ENCODE peak calls at places on chromosomes 7 and 10, in five cellular contexts. One of them, this sample, is unnamed.

GRCh38 chr10:62038609-62039190 is 137.2 kb downstream of the ARID5B start:
- DNase-seq in kidney: peak; percentile 79
- DNase-seq in adipocyte: peak; percentile 91
- DNase-seq in right lobe of liver: peak; percentile 67
- DNase-seq in CD8-positive, alpha-beta T cell: peak; percentile 79
- DNase-seq in this sample: peak; percentile 87

GRCh38 chr10:32906595-32906994 is 51.4 kb downstream of the ITGB1 start:
- DNase-seq in kidney: no peak
- DNase-seq in adipocyte: no peak
- DNase-seq in right lobe of liver: no peak
- DNase-seq in CD8-positive, alpha-beta T cell: no peak
- DNase-seq in this sample: no peak

GRCh38 chr7:65307651-65308299 is 65.9 kb upstream of the ZNF92 start:
- DNase-seq in kidney: no peak
- DNase-seq in adipocyte: peak; percentile 78
- DNase-seq in right lobe of liver: no peak
- DNase-seq in CD8-positive, alpha-beta T cell: peak; percentile 70
- DNase-seq in this sample: peak; percentile 64

GRCh38 chr7:111262293-111263116 is 171.6 kb downstream of the LRRN3 start:
- DNase-seq in kidney: no peak
- DNase-seq in adipocyte: no peak
- DNase-seq in right lobe of liver: no peak
- DNase-seq in CD8-positive, alpha-beta T cell: no peak
- DNase-seq in this sample: no peak

GRCh38 chr10:77626266-77626935 is 11.2 kb downstream of the KCNMA1 start:
- DNase-seq in kidney: no peak
- DNase-seq in adipocyte: no peak
- DNase-seq in right lobe of liver: no peak
- DNase-seq in CD8-positive, alpha-beta T cell: no peak
- DNase-seq in this sample: no peak

GRCh38 chr10:121167534-121168243 is 316.5 kb downstream of the WDR11 start:
- DNase-seq in kidney: no peak
- DNase-seq in adipocyte: no peak
- DNase-seq in right lobe of liver: no peak
- DNase-seq in CD8-positive, alpha-beta T cell: no peak
- DNase-seq in this sample: no peak

GRCh38 chr7:93315896-93316295 is 83.7 kb downstream of the VPS50 start:
- DNase-seq in kidney: no peak
- DNase-seq in adipocyte: peak; percentile 18
- DNase-seq in right lobe of liver: no peak
- DNase-seq in CD8-positive, alpha-beta T cell: no peak
- DNase-seq in this sample: no peak

GRCh38 chr7:44587843-44588711 is 6.0 kb upstream of the TMED4 start:
- DNase-seq in kidney: no peak
- DNase-seq in adipocyte: peak; percentile 89
- DNase-seq in right lobe of liver: no peak
- DNase-seq in CD8-positive, alpha-beta T cell: peak; percentile 72
- DNase-seq in this sample: peak; percentile 41

GRCh38 chr7:146659732-146660131 is 543.1 kb downstream of the CNTNAP2 start:
- DNase-seq in kidney: no peak
- DNase-seq in adipocyte: no peak
- DNase-seq in right lobe of liver: no peak
- DNase-seq in CD8-positive, alpha-beta T cell: no peak
- DNase-seq in this sample: no peak

GRCh38 chr10:89490589-89491335 is 44.6 kb downstream of the SLC16A12 start:
- DNase-seq in kidney: no peak
- DNase-seq in adipocyte: no peak
- DNase-seq in right lobe of liver: no peak
- DNase-seq in CD8-positive, alpha-beta T cell: no peak
- DNase-seq in this sample: no peak

GRCh38 chr10:20622522-20623270 is 274.4 kb downstream of the NEBL start:
- DNase-seq in kidney: no peak
- DNase-seq in adipocyte: peak; percentile 0
- DNase-seq in right lobe of liver: no peak
- DNase-seq in CD8-positive, alpha-beta T cell: no peak
- DNase-seq in this sample: no peak

GRCh38 chr7:25361863-25362262 is 133.6 kb upstream of the NPVF start:
- DNase-seq in kidney: no peak
- DNase-seq in adipocyte: no peak
- DNase-seq in right lobe of liver: no peak
- DNase-seq in CD8-positive, alpha-beta T cell: no peak
- DNase-seq in this sample: peak; percentile 21

GRCh38 chr7:138697535-138698182 is 3.5 kb downstream of the SVOPL start:
- DNase-seq in kidney: no peak
- DNase-seq in adipocyte: no peak
- DNase-seq in right lobe of liver: no peak
- DNase-seq in CD8-positive, alpha-beta T cell: no peak
- DNase-seq in this sample: no peak

GRCh38 chr7:78173192-78173591 is 374.6 kb downstream of the PHTF2 start:
- DNase-seq in kidney: no peak
- DNase-seq in adipocyte: no peak
- DNase-seq in right lobe of liver: no peak
- DNase-seq in CD8-positive, alpha-beta T cell: no peak
- DNase-seq in this sample: no peak

GRCh38 chr7:39754326-39755120 is 131.2 kb downstream of the RALA start:
- DNase-seq in kidney: peak; percentile 78
- DNase-seq in adipocyte: peak; percentile 67
- DNase-seq in right lobe of liver: no peak
- DNase-seq in CD8-positive, alpha-beta T cell: no peak
- DNase-seq in this sample: no peak

GRCh38 chr10:88897019-88897853 is 17.2 kb downstream of the STAMBPL1 start:
- DNase-seq in kidney: no peak
- DNase-seq in adipocyte: no peak
- DNase-seq in right lobe of liver: no peak
- DNase-seq in CD8-positive, alpha-beta T cell: no peak
- DNase-seq in this sample: peak; percentile 49

GRCh38 chr7:156650042-156650441 is 9.5 kb downstream of the RNF32 start:
- DNase-seq in kidney: no peak
- DNase-seq in adipocyte: no peak
- DNase-seq in right lobe of liver: peak; percentile 70
- DNase-seq in CD8-positive, alpha-beta T cell: no peak
- DNase-seq in this sample: no peak

GRCh38 chr7:135980665-135981180 is 3.6 kb upstream of the MTPN start:
- DNase-seq in kidney: no peak
- DNase-seq in adipocyte: peak; percentile 90
- DNase-seq in right lobe of liver: peak; percentile 21
- DNase-seq in CD8-positive, alpha-beta T cell: peak; percentile 58
- DNase-seq in this sample: no peak

GRCh38 chr7:45524373-45524913 is 49.7 kb upstream of the ADCY1 start:
- DNase-seq in kidney: no peak
- DNase-seq in adipocyte: no peak
- DNase-seq in right lobe of liver: no peak
- DNase-seq in CD8-positive, alpha-beta T cell: no peak
- DNase-seq in this sample: no peak

GRCh38 chr7:128167316-128167691 is 73.8 kb upstream of the LEP start:
- DNase-seq in kidney: peak; percentile 78
- DNase-seq in adipocyte: peak; percentile 58
- DNase-seq in right lobe of liver: peak; percentile 24
- DNase-seq in CD8-positive, alpha-beta T cell: no peak
- DNase-seq in this sample: peak; percentile 62

GRCh38 chr10:31320179-31320597 is 1.2 kb downstream of the ZEB1 start:
- DNase-seq in kidney: peak; percentile 82
- DNase-seq in adipocyte: peak; percentile 49
- DNase-seq in right lobe of liver: peak; percentile 66
- DNase-seq in CD8-positive, alpha-beta T cell: peak; percentile 63
- DNase-seq in this sample: peak; percentile 52

GRCh38 chr7:77729574-77730348 is 33.5 kb downstream of the RSBN1L start:
- DNase-seq in kidney: no peak
- DNase-seq in adipocyte: peak; percentile 34
- DNase-seq in right lobe of liver: no peak
- DNase-seq in CD8-positive, alpha-beta T cell: no peak
- DNase-seq in this sample: no peak

GRCh38 chr7:73831656-73832579 is 1.1 kb downstream of the CLDN4 start:
- DNase-seq in kidney: peak; percentile 94
- DNase-seq in adipocyte: no peak
- DNase-seq in right lobe of liver: no peak
- DNase-seq in CD8-positive, alpha-beta T cell: no peak
- DNase-seq in this sample: no peak

GRCh38 chr10:3756360-3756740 is 28.7 kb downstream of the KLF6 start:
- DNase-seq in kidney: no peak
- DNase-seq in adipocyte: no peak
- DNase-seq in right lobe of liver: no peak
- DNase-seq in CD8-positive, alpha-beta T cell: peak; percentile 13
- DNase-seq in this sample: no peak

GRCh38 chr10:33098966-33099663 is 141.1 kb upstream of the ITGB1 start:
- DNase-seq in kidney: no peak
- DNase-seq in adipocyte: no peak
- DNase-seq in right lobe of liver: no peak
- DNase-seq in CD8-positive, alpha-beta T cell: no peak
- DNase-seq in this sample: no peak

GRCh38 chr10:65818990-65819389 is 1106.8 kb upstream of the LRRTM3 start:
- DNase-seq in kidney: no peak
- DNase-seq in adipocyte: no peak
- DNase-seq in right lobe of liver: no peak
- DNase-seq in CD8-positive, alpha-beta T cell: no peak
- DNase-seq in this sample: no peak

GRCh38 chr7:27756298-27756697 is 16.3 kb downstream of the TAX1BP1 start:
- DNase-seq in kidney: no peak
- DNase-seq in adipocyte: no peak
- DNase-seq in right lobe of liver: no peak
- DNase-seq in CD8-positive, alpha-beta T cell: no peak
- DNase-seq in this sample: no peak

GRCh38 chr7:45582136-45582742 is 8.1 kb downstream of the ADCY1 start:
- DNase-seq in kidney: peak; percentile 27
- DNase-seq in adipocyte: no peak
- DNase-seq in right lobe of liver: no peak
- DNase-seq in CD8-positive, alpha-beta T cell: no peak
- DNase-seq in this sample: no peak

GRCh38 chr7:92631067-92631829 is 41.1 kb upstream of the FAM133B start:
- DNase-seq in kidney: no peak
- DNase-seq in adipocyte: no peak
- DNase-seq in right lobe of liver: no peak
- DNase-seq in CD8-positive, alpha-beta T cell: no peak
- DNase-seq in this sample: no peak

GRCh38 chr7:127770870-127771269 is 118.9 kb downstream of the SND1 start:
- DNase-seq in kidney: no peak
- DNase-seq in adipocyte: peak; percentile 48
- DNase-seq in right lobe of liver: no peak
- DNase-seq in CD8-positive, alpha-beta T cell: no peak
- DNase-seq in this sample: no peak

GRCh38 chr10:61475449-61475873 is 22.3 kb upstream of the TMEM26 start:
- DNase-seq in kidney: no peak
- DNase-seq in adipocyte: peak; percentile 64
- DNase-seq in right lobe of liver: no peak
- DNase-seq in CD8-positive, alpha-beta T cell: no peak
- DNase-seq in this sample: no peak

GRCh38 chr7:158377800-158378623 is 209.6 kb downstream of the PTPRN2 start:
- DNase-seq in kidney: no peak
- DNase-seq in adipocyte: no peak
- DNase-seq in right lobe of liver: no peak
- DNase-seq in CD8-positive, alpha-beta T cell: no peak
- DNase-seq in this sample: no peak

GRCh38 chr7:155021699-155022145 is 18.8 kb upstream of the PAXIP1 start:
- DNase-seq in kidney: no peak
- DNase-seq in adipocyte: no peak
- DNase-seq in right lobe of liver: no peak
- DNase-seq in CD8-positive, alpha-beta T cell: no peak
- DNase-seq in this sample: no peak

GRCh38 chr7:12685550-12685949 is 1.9 kb upstream of the ARL4A start:
- DNase-seq in kidney: no peak
- DNase-seq in adipocyte: peak; percentile 38
- DNase-seq in right lobe of liver: no peak
- DNase-seq in CD8-positive, alpha-beta T cell: peak; percentile 50
- DNase-seq in this sample: peak; percentile 29

GRCh38 chr7:143389316-143390097 is 8.4 kb downstream of the ZYX start:
- DNase-seq in kidney: peak; percentile 74
- DNase-seq in adipocyte: no peak
- DNase-seq in right lobe of liver: no peak
- DNase-seq in CD8-positive, alpha-beta T cell: no peak
- DNase-seq in this sample: peak; percentile 15
- H3K4me1 ChIP-seq in kidney: peaks cover 29% of the 10 kb centered on the region
- H3K4me1 ChIP-seq in adipocyte: peaks cover 57% of the 10 kb centered on the region
- H3K4me1 ChIP-seq in right lobe of liver: peaks cover 54% of the 10 kb centered on the region
- H3K4me1 ChIP-seq in CD8-positive, alpha-beta T cell: peaks cover 34% of the 10 kb centered on the region
- H3K4me1 ChIP-seq in this sample: no peaks in the 10 kb centered on the region

DNA sequence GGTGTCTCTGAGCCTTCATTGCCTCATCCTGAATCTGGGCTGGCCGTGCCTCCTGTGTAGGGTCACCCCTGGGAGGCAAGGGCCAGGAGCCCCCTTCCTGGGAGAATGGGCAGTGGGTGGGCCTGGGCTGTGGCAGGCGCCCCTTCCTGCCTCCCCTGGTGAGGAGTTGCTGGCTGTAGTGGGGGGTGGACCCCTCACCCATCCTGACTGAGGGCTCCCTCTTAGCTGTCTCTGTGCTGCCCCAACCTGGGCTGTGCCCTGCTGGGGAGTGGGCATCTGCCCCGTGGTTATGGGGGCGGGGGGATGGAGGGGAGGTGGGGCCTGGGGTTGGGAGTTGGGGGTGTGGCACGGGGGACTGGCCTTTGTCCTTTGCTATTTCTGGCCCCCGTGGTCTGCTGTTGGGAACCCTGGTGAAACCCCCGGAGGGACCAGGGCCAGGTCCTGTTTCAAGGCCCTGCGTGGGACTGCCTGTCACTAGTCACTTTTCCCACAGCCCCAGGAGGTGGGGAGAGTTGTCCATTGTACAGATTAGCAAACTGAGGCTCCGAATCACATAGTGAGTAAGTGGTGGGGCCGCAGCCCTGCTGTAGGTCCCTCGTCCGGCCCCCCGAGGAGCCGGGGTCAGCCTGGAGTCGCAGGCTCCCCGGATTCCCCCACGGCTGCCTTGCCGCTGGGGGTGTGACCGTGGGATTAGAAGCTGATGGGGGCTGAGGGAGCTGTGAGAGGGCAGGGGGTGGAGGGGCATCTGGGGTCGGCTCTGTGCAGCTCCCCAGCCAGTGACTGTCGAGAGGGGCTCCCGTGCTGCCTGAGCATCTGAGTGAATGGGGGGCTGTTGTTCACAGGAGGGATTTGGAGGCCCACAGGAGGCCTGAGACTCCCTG is 2.7 kb downstream of the TTYH3 start:
- DNase-seq in kidney: no peak
- DNase-seq in adipocyte: no peak
- DNase-seq in right lobe of liver: no peak
- DNase-seq in CD8-positive, alpha-beta T cell: no peak
- DNase-seq in this sample: no peak
- H3K4me3 ChIP-seq in kidney: peak overlapping the region; percentile 53
- H3K4me3 ChIP-seq in adipocyte: no peak overlapping the region
- H3K4me3 ChIP-seq in right lobe of liver: no peak overlapping the region
- H3K4me3 ChIP-seq in CD8-positive, alpha-beta T cell: no peak overlapping the region
- H3K4me3 ChIP-seq in this sample: peak overlapping the region; percentile 96

GRCh38 chr10:6640433-6641040 is 60.5 kb upstream of the PRKCQ start:
- DNase-seq in kidney: no peak
- DNase-seq in adipocyte: no peak
- DNase-seq in right lobe of liver: no peak
- DNase-seq in CD8-positive, alpha-beta T cell: no peak
- DNase-seq in this sample: no peak
- H3K9me3 ChIP-seq in kidney: no peaks in the 10 kb centered on the region
- H3K9me3 ChIP-seq in adipocyte: no peaks in the 10 kb centered on the region
- H3K9me3 ChIP-seq in right lobe of liver: no peaks in the 10 kb centered on the region
- H3K9me3 ChIP-seq in CD8-positive, alpha-beta T cell: no peaks in the 10 kb centered on the region
- H3K9me3 ChIP-seq in this sample: no peaks in the 10 kb centered on the region

DNA sequence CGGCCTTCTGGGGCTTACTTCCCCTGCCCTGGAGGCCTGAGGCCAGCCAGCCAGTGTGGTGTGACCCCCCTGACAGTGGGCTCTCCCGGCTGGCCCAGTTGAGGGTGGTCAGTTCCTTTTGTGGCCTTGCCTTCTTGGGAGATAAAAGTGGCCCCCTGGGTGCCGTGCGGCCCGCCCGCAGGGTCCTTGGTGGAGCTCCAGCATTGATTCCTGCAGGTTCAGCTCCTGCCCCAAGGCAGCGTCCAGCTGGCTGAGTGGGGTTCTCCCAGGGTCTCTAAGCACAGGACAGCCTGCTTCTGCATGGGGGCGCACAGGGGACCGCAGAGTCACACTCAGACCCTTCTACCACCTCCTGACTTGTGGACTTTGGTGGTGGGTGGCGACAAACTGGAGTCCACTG is 62.1 kb downstream of the CUX1 start:
- DNase-seq in kidney: no peak
- DNase-seq in adipocyte: no peak
- DNase-seq in right lobe of liver: no peak
- DNase-seq in CD8-positive, alpha-beta T cell: no peak
- DNase-seq in this sample: no peak
- H3K4me1 ChIP-seq in kidney: peaks cover 11% of the 10 kb centered on the region
- H3K4me1 ChIP-seq in adipocyte: peaks cover 26% of the 10 kb centered on the region
- H3K4me1 ChIP-seq in right lobe of liver: peaks cover 18% of the 10 kb centered on the region
- H3K4me1 ChIP-seq in CD8-positive, alpha-beta T cell: peaks cover 23% of the 10 kb centered on the region
- H3K4me1 ChIP-seq in this sample: peaks cover 24% of the 10 kb centered on the region